ENCODE peak calls at places on chromosomes 3 and 15, in nine cellular contexts. I is DND-41, P is bronchial epithelial cell, V is Panc1, K is fibroblast of pulmonary artery, F is fibroblast of lung, Y is SK-N-SH, O is transverse colon, C is brain microvascular endothelial cell. U is an unnamed sample.

GRCh38 chr3:73734376-73734775 is 109.6 kb upstream of the PDZRN3 start:
- DNase-seq in K (no peak), V (no peak), P (no peak), F (no peak), Y (no peak), I (no peak), O (no peak), C (no peak), U (no peak)

GRCh38 chr3:139534444-139534812 is 5.1 kb downstream of the RBP1 start:
- DNase-seq in C (peak), I (no peak), V (no peak), P (peak), Y (no peak), O (peak), F (peak), K (peak), U (peak)

GRCh38 chr3:124619887-124620599 is 110.2 kb upstream of the UMPS start:
- DNase-seq in F (no peak), K (no peak), P (no peak), I (no peak), O (no peak), V (no peak), Y (no peak), C (no peak), U (no peak)

GRCh38 chr3:29899011-29899410 is 618.1 kb downstream of the RBMS3 start:
- DNase-seq in O (no peak), C (no peak), V (no peak), Y (no peak), P (no peak), F (peak), K (no peak), I (no peak), U (no peak)

GRCh38 chr15:29736745-29737023 is 85.6 kb downstream of the TJP1 start:
- DNase-seq in O (no peak), C (peak), V (no peak), K (peak), I (no peak), Y (no peak), P (peak), F (peak), U (peak)

GRCh38 chr3:13002398-13003124 is 70.7 kb downstream of the IQSEC1 start:
- DNase-seq in V (no peak), K (no peak), F (no peak), Y (no peak), I (no peak), O (peak), P (no peak), C (no peak), U (no peak)

GRCh38 chr3:180048840-180049239 is 12.1 kb upstream of the PEX5L start:
- DNase-seq in K (peak), P (peak), C (no peak), I (no peak), F (no peak), O (no peak), V (no peak), Y (no peak), U (no peak)

GRCh38 chr3:139481116-139481515 is 4.8 kb upstream of the RBP2 start:
- DNase-seq in C (no peak), I (no peak), Y (no peak), F (no peak), O (no peak), V (no peak), K (no peak), P (no peak), U (no peak)

GRCh38 chr15:68431037-68431791 is 749 bp downstream of the ITGA11 start:
- DNase-seq in Y (peak), I (no peak), K (no peak), F (no peak), C (no peak), O (no peak), V (no peak), P (no peak), U (no peak)

GRCh38 chr15:77739591-77740378 is 107.1 kb upstream of the LINGO1 start:
- DNase-seq in C (no peak), K (no peak), F (no peak), Y (no peak), I (no peak), V (no peak), P (no peak), O (no peak), U (no peak)

GRCh38 chr3:160885791-160886286 is 129.8 kb downstream of the PPM1L start:
- DNase-seq in Y (no peak), I (peak), P (no peak), K (peak), V (no peak), F (peak), O (peak), C (peak), U (no peak)

GRCh38 chr3:58356054-58356453 is 23.4 kb downstream of the PXK start:
- DNase-seq in C (no peak), Y (peak), P (peak), V (no peak), F (no peak), I (no peak), K (no peak), O (peak), U (no peak)

GRCh38 chr15:60901647-60902046 is 327.5 kb downstream of the RORA start:
- DNase-seq in F (no peak), C (no peak), V (no peak), P (no peak), I (no peak), Y (no peak), K (no peak), O (no peak), U (no peak)

GRCh38 chr3:123244128-123244527 is 42.4 kb downstream of the SEC22A start:
- DNase-seq in Y (no peak), I (peak), P (no peak), F (no peak), O (no peak), V (no peak), K (no peak), C (no peak), U (no peak)

GRCh38 chr3:172332256-172333041 is 115.8 kb downstream of the GHSR start:
- DNase-seq in C (peak), V (peak), P (peak), K (peak), F (peak), I (peak), O (peak), Y (peak), U (no peak)

GRCh38 chr15:71272932-71273331 is 157.7 kb downstream of the THSD4 start:
- DNase-seq in F (peak), V (no peak), C (peak), O (no peak), P (no peak), Y (no peak), I (no peak), K (peak), U (no peak)

GRCh38 chr3:14224895-14225294 is 46.3 kb downstream of the LSM3 start:
- DNase-seq in K (peak), P (peak), Y (no peak), O (no peak), V (no peak), C (peak), F (no peak), I (no peak), U (no peak)

GRCh38 chr15:52111517-52112202 is 915 bp downstream of the BCL2L10 start:
- DNase-seq in Y (no peak), O (no peak), K (no peak), I (no peak), C (no peak), P (no peak), V (no peak), F (no peak), U (no peak)

GRCh38 chr3:138234401-138235179 is 47.5 kb downstream of the ARMC8 start:
- DNase-seq in V (no peak), F (peak), P (no peak), C (no peak), I (no peak), Y (no peak), K (no peak), O (no peak), U (no peak)

GRCh38 chr3:59839283-59839682 is 789.5 kb upstream of the CFAP20DC start:
- DNase-seq in V (no peak), O (no peak), Y (no peak), K (peak), I (no peak), C (peak), P (peak), F (peak), U (no peak)

GRCh38 chr3:14423197-14423743 is 20.9 kb downstream of the SLC6A6 start:
- DNase-seq in P (peak), F (no peak), V (no peak), K (no peak), I (no peak), Y (no peak), C (no peak), O (peak), U (peak)

GRCh38 chr3:69236808-69237707 is 114.7 kb upstream of the LMOD3 start:
- DNase-seq in K (no peak), O (peak), C (no peak), Y (no peak), V (no peak), I (no peak), F (no peak), P (peak), U (no peak)

GRCh38 chr3:59429203-59429602 is 379.4 kb upstream of the CFAP20DC start:
- DNase-seq in F (no peak), Y (no peak), I (no peak), K (no peak), V (no peak), C (no peak), O (no peak), P (no peak), U (no peak)

GRCh38 chr3:103786296-103786695 is 1351.5 kb downstream of the ZPLD1 start:
- DNase-seq in O (no peak), V (no peak), I (no peak), K (no peak), Y (no peak), F (no peak), C (no peak), P (peak), U (no peak)

GRCh38 chr3:52022323-52023100 is 26.8 kb upstream of the RPL29 start:
- DNase-seq in V (no peak), O (no peak), K (no peak), P (no peak), C (no peak), F (no peak), I (no peak), Y (no peak), U (no peak)

GRCh38 chr3:186932281-186933181 is 2.2 kb downstream of the ST6GAL1 start:
- DNase-seq in F (peak), O (no peak), P (no peak), Y (no peak), K (peak), V (no peak), I (no peak), C (no peak), U (no peak)

GRCh38 chr3:21330293-21330692 is 420.7 kb downstream of the ZNF385D start:
- DNase-seq in K (no peak), Y (no peak), C (no peak), F (peak), P (peak), O (no peak), V (no peak), I (no peak), U (no peak)

GRCh38 chr3:76753599-76753998 is 286.3 kb upstream of the ROBO2 start:
- DNase-seq in P (no peak), I (no peak), Y (no peak), F (peak), K (no peak), O (no peak), C (no peak), V (no peak), U (no peak)

GRCh38 chr3:123202451-123202850 is 708 bp downstream of the SEC22A start:
- DNase-seq in Y (peak), C (peak), K (no peak), P (peak), V (no peak), F (no peak), I (no peak), O (no peak), U (no peak)

GRCh38 chr3:156218353-156218744 is 98.0 kb downstream of the KCNAB1 start:
- DNase-seq in V (no peak), K (no peak), O (no peak), C (peak), F (no peak), P (peak), Y (no peak), I (no peak), U (no peak)

GRCh38 chr15:39404767-39405173 is 176.1 kb upstream of the THBS1 start:
- DNase-seq in K (peak), F (peak), Y (no peak), I (no peak), C (peak), P (peak), O (no peak), V (no peak), U (no peak)

GRCh38 chr15:100902436-100903190 is 16.5 kb upstream of the LRRK1 start:
- DNase-seq in K (peak), O (peak), V (no peak), F (peak), C (peak), I (no peak), P (peak), Y (peak), U (no peak)

GRCh38 chr15:81054236-81054635 is 53.5 kb downstream of the TLNRD1 start:
- DNase-seq in Y (no peak), K (peak), O (no peak), I (no peak), C (no peak), V (no peak), P (no peak), F (peak), U (no peak)

GRCh38 chr3:31918179-31919165 is 62.6 kb downstream of the OSBPL10 start:
- DNase-seq in P (no peak), O (no peak), V (no peak), F (peak), Y (no peak), I (peak), C (no peak), K (peak), U (no peak)

GRCh38 chr15:89888214-89888804 is 5.5 kb downstream of the AP3S2 start:
- DNase-seq in F (peak), C (peak), I (no peak), P (peak), Y (no peak), K (peak), V (no peak), O (peak), U (peak)
- TF ChIP-seq CTCF in F (peak), C (peak), I (no peak), P (peak), Y (peak), K (peak), V (peak), O (peak), U (peak)

GRCh38 chr15:58330468-58330793 is 101.4 kb upstream of the LIPC start:
- DNase-seq in Y (no peak), F (no peak), V (no peak), C (no peak), P (no peak), O (no peak), K (no peak), I (no peak), U (no peak)

GRCh38 chr15:58331903-58332675 is 99.7 kb upstream of the LIPC start:
- DNase-seq in K (peak), P (peak), Y (peak), V (peak), O (peak), I (peak), F (peak), C (peak), U (peak)

GRCh38 chr15:58330836-58331561 is 100.8 kb upstream of the LIPC start:
- DNase-seq in Y (no peak), O (no peak), P (no peak), V (no peak), F (peak), C (no peak), I (peak), K (no peak), U (no peak)

GRCh38 chr15:58332676-58333400 is 99.0 kb upstream of the LIPC start:
- DNase-seq in O (no peak), K (peak), I (no peak), V (peak), F (peak), P (peak), C (peak), Y (no peak), U (peak)

GRCh38 chr15:58331562-58331902 is 100.3 kb upstream of the LIPC start:
- DNase-seq in P (no peak), Y (no peak), C (no peak), K (no peak), O (no peak), F (no peak), V (no peak), I (no peak), U (peak)
- H3K4me3 ChIP-seq in P (no peak), Y (no peak), C (peak), K (peak), O (no peak), F (no peak), V (no peak), I (peak), U (peak)

DNA sequence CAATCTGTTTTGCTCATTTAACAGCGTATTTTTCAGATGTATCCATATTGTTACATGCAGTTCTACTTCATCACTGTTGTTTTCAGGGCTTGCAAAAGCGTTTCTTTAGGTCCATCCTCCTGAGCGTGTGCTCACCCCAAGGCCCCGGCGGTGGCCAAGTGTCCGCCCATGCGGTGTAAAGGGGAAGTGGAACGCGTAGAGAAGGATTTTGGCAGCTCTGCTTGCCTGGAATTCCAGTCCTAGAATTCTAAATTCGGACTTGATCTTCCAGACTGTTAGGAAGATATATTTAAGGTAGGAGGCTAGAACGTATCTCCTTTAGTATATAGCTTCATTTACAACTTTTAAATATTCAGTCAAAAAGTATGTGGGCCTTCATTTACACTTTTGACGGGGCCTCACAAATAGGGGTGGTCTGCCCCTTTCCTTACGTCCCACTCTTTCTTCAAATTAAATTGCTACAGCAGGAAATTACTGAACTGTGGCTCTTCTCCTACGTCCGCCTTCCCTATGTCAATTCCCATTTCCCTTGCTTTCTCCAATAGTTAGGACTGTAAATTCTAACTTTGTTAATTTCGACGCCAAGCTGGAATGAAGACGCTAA is 609 bp upstream of the TBC1D23 start:
- DNase-seq in I (no peak), V (no peak), O (peak), F (peak), P (no peak), C (no peak), K (peak), Y (no peak), U (no peak)
- TF ChIP-seq CTCF in I (no peak), V (no peak), O (no peak), F (peak), P (no peak), C (peak), K (peak), Y (no peak), U (peak)

GRCh38 chr3:192915306-192915705 is 2.4 kb downstream of the MB21D2 start:
- DNase-seq in C (peak), K (peak), V (no peak), Y (peak), F (peak), P (peak), I (no peak), O (no peak), U (no peak)
- H3K4me3 ChIP-seq in C (no peak), K (peak), V (no peak), Y (peak), F (peak), P (no peak), I (no peak), O (no peak), U (peak)

DNA sequence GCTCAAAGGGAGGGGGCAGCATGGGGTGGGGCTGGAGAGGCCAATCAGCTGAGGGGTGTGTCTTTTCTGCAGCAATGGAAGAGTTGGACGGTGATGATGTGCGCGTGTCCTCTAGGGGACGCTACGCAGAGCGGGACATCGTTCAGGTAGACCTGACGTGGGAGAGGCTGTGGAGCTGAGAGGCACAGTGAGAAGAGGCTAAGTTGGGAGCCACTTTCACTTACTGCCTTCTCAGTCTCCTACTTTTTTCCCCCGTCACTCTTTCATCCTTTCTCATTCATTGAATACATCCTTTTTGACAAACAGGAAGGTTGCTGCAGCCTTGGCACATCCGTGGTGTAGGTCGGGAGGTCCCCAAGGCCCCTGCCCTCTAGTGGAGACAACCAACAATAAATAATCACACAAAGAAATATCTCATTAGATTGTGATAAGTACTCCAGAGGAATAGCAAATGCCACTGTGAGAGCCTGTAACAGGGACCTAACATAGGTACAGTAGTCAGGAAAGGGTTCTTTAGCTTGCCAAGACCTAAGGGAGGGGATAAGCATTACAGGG is 4.4 kb upstream of the BRPF1 start:
- DNase-seq in O (no peak), Y (peak), V (no peak), K (no peak), I (peak), F (no peak), C (no peak), P (peak), U (no peak)
- TF ChIP-seq CTCF in O (peak), Y (peak), V (peak), K (peak), I (peak), F (peak), C (peak), P (peak), U (peak)